ENCODE peak calls at places on chromosomes 12 and 14, in six cellular contexts. D is heart left ventricle, A is breast epithelium, U is adrenal gland, V is cardiac muscle cell, F is astrocyte. E is an unnamed sample.
A peak's percentile ranks its signal among the peaks of the same experiment; 100 is the strongest.

GRCh38 chr14:99320105-99320572 is 48.1 kb upstream of the BCL11B start:
- DNase-seq in D (no peak), A (peak; percentile 14), U (peak; percentile 41), V (peak; percentile 38), F (no peak), E (no peak)

GRCh38 chr14:36511981-36512584 is 7.9 kb downstream of the NKX2-1 start:
- DNase-seq in D (no peak), A (no peak), U (no peak), V (no peak), F (no peak), E (no peak)

GRCh38 chr14:63192085-63192484 is 12.2 kb upstream of the RHOJ start:
- DNase-seq in D (no peak), A (no peak), U (no peak), V (peak; percentile 55), F (no peak), E (no peak)

GRCh38 chr12:117662620-117663395 is 301.4 kb upstream of the NOS1 start:
- DNase-seq in D (no peak), A (no peak), U (no peak), V (no peak), F (no peak), E (no peak)

GRCh38 chr12:64243809-64244208 is 21.7 kb upstream of the KICS2 start:
- DNase-seq in D (no peak), A (no peak), U (no peak), V (no peak), F (no peak), E (no peak)

GRCh38 chr14:100108042-100108825 is 43.0 kb downstream of the EVL start:
- DNase-seq in D (peak; percentile 83), A (peak; percentile 56), U (peak; percentile 84), V (peak; percentile 79), F (peak; percentile 24), E (no peak)

GRCh38 chr12:88556213-88556612 is 24.1 kb downstream of the KITLG start:
- DNase-seq in D (no peak), A (no peak), U (no peak), V (no peak), F (no peak), E (no peak)

GRCh38 chr12:70849265-70849960 is 71.1 kb downstream of the PTPRR start:
- DNase-seq in D (no peak), A (no peak), U (no peak), V (peak; percentile 90), F (peak; percentile 33), E (no peak)

GRCh38 chr12:85425349-85425612 is 145.3 kb downstream of the ALX1 start:
- DNase-seq in D (no peak), A (no peak), U (no peak), V (no peak), F (no peak), E (no peak)

GRCh38 chr12:70117670-70118069 is 125.6 kb upstream of the CNOT2 start:
- DNase-seq in D (no peak), A (no peak), U (no peak), V (no peak), F (no peak), E (no peak)

GRCh38 chr14:73753887-73754880 is 40.0 kb upstream of the PNMA1 start:
- DNase-seq in D (no peak), A (no peak), U (peak; percentile 56), V (peak; percentile 38), F (no peak), E (no peak)

GRCh38 chr14:73757381-73757780 is 43.2 kb upstream of the PNMA1 start:
- DNase-seq in D (no peak), A (no peak), U (no peak), V (no peak), F (no peak), E (no peak)

GRCh38 chr14:73753043-73753886 is 39.1 kb upstream of the PNMA1 start:
- DNase-seq in D (peak; percentile 55), A (no peak), U (peak; percentile 45), V (peak; percentile 57), F (no peak), E (no peak)

GRCh38 chr14:73755434-73756014 is 41.3 kb upstream of the PNMA1 start:
- DNase-seq in D (no peak), A (no peak), U (no peak), V (no peak), F (no peak), E (no peak)

DNA sequence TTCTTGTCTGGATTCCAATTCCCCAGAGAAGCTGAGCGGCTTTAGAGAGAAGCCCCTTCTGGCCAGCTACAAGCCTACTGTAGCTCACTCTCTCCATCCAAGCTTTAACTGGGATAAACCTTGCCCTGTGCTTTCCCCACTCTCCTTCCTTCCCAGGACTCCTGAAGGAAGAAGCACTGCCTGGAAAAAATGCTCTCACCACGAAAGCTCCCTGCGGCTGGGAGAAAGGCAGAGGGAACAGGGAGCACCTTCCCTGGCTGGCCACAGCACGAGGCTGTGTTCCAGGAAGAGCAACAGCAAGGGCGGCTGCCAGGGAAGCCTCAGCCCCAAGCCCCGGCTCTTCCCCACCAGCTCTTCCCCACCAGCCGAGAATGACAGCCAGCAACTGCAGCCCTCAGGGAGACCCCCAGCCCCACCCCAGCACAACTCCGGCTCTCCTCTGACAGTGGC is 40.8 kb upstream of the PNMA1 start:
- DNase-seq in D (no peak), A (peak; percentile 67), U (peak; percentile 44), V (peak; percentile 82), F (peak; percentile 84), E (no peak)
- H3K27ac ChIP-seq in D (peak overlapping the region; percentile 96), A (peak overlapping the region; percentile 96), U (peak overlapping the region; percentile 99), V (peak overlapping the region; percentile 68), F (peak overlapping the region; percentile 62), E (peak overlapping the region; percentile 98)

DNA sequence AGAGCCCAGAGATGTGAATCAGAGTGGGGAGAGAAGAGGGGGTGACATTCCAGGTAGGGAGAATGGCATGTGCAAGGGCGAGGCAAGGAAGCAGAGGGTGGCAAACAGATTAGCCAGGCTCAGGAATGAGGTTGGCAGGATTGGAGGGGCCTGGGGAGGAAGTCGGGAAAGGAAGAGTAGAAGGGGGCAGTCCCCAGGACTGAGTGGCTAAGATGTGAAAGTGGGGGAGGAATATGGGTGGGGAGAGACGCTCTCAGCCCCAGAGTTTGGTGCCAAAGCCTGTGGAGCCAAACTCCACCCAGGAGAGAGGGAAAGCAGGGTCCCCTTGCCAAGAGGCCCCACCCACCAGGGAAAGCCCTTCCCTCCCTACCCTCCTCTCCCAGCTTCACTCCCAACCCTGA is 5.5 kb upstream of the HDAC7 start:
- DNase-seq in D (peak; percentile 49), A (peak; percentile 78), U (no peak), V (no peak), F (no peak), E (peak; percentile 84)
- H3K4me1 ChIP-seq in D (peaks cover 62% of the 10 kb centered on the region), A (peaks cover 40% of the 10 kb centered on the region), U (peaks cover 72% of the 10 kb centered on the region), V (peaks cover 49% of the 10 kb centered on the region), F (peaks cover 23% of the 10 kb centered on the region), E (peaks cover 35% of the 10 kb centered on the region)

GRCh38 chr12:50696931-50697330 is 67.0 kb upstream of the ATF1 start:
- DNase-seq in D (no peak), A (no peak), U (no peak), V (no peak), F (no peak), E (no peak)

GRCh38 chr12:50699940-50700339 is 64.0 kb upstream of the ATF1 start:
- DNase-seq in D (no peak), A (no peak), U (no peak), V (no peak), F (no peak), E (no peak)

DNA sequence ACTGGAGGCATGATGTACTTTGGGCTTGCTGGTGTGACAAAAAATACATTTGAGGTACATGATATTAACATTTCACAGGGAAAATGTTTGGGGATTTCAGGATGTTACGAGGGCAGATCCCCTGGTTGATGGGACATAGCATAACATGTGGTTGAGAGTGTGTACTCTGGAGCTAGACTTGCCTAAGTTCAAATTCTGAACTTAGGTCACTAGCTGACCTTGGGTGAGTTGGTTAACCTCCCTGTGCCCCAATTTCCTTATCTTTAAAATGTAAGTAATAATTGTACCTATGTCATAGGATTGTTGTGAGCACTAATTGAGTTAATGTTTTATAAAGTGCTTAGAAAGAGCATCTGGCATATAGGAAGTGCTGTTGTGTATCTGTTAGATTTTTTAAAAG is 64.8 kb upstream of the ATF1 start:
- DNase-seq in D (no peak), A (no peak), U (no peak), V (no peak), F (no peak), E (no peak)
- H3K36me3 ChIP-seq in D (peaks cover 100% of the 10 kb centered on the region), A (no peaks in the 10 kb centered on the region), U (no peaks in the 10 kb centered on the region), V (peaks cover 74% of the 10 kb centered on the region), F (peaks cover 39% of the 10 kb centered on the region), E (peaks cover 48% of the 10 kb centered on the region)

DNA sequence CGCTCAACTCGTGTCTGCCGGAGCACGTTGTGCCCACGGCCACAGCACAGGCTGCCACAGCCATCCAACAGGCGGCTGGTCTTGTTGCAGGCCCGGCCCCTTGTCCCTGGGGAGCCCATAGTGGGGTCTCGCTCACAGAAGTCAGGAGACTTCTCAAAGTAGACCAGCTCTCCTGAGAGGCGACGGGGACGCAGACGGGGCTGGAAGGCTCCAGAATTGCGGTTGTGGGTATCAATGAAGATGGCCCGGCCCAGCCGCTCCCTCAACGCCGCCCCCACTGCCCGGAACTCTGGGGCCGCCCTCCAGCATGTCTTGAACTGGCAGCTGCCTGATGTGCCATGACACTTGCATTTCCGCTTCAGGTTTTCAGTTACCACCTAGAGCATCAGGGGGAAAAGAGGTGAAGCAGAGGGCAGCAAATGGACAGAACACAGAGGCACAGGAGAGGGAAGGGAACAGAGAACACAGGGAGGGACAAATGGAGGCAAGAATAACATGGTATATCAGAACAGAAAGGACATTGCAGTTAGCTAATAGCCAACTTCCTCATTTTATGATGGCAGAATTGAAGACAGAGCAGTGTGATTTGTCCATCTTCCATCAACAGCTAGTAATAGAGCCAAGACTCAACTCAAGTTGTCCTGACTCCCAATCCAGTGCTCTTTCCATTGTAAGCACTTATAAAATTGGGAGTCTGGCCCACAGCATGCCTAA is 5.2 kb downstream of the WNT10B start:
- DNase-seq in D (no peak), A (no peak), U (no peak), V (no peak), F (no peak), E (no peak)
- H3K27ac ChIP-seq in D (no peak overlapping the region), A (no peak overlapping the region), U (no peak overlapping the region), V (no peak overlapping the region), F (no peak overlapping the region), E (no peak overlapping the region)

GRCh38 chr12:53234236-53234635 is 2.2 kb upstream of the RARG start:
- DNase-seq in D (no peak), A (no peak), U (no peak), V (no peak), F (no peak), E (peak; percentile 76)
- H3K4me1 ChIP-seq in D (peaks cover 18% of the 10 kb centered on the region), A (peaks cover 37% of the 10 kb centered on the region), U (peaks cover 20% of the 10 kb centered on the region), V (peaks cover 25% of the 10 kb centered on the region), F (peaks cover 24% of the 10 kb centered on the region), E (peaks cover 5% of the 10 kb centered on the region)

GRCh38 chr14:76793324-76793723 is 19.4 kb downstream of the ANGEL1 start:
- DNase-seq in D (no peak), A (no peak), U (no peak), V (no peak), F (no peak), E (no peak)
- H3K36me3 ChIP-seq in D (peaks cover 98% of the 10 kb centered on the region), A (peaks cover 11% of the 10 kb centered on the region), U (no peaks in the 10 kb centered on the region), V (peaks cover 37% of the 10 kb centered on the region), F (peaks cover 6% of the 10 kb centered on the region), E (peaks cover 30% of the 10 kb centered on the region)

GRCh38 chr14:75280831-75281690 is 2.4 kb downstream of the FOS start:
- DNase-seq in D (no peak), A (peak; percentile 17), U (peak; percentile 42), V (peak; percentile 70), F (no peak), E (peak; percentile 78)
- H3K27ac ChIP-seq in D (no peak overlapping the region), A (peak overlapping the region; percentile 100), U (peak overlapping the region; percentile 19), V (no peak overlapping the region), F (no peak overlapping the region), E (peak overlapping the region; percentile 32)

GRCh38 chr14:45089813-45090212 is 5.9 kb downstream of the PRPF39 start:
- DNase-seq in D (no peak), A (no peak), U (no peak), V (peak; percentile 6), F (peak; percentile 70), E (no peak)
- H3K4me1 ChIP-seq in D (no peaks in the 10 kb centered on the region), A (peaks cover 14% of the 10 kb centered on the region), U (peaks cover 61% of the 10 kb centered on the region), V (peaks cover 34% of the 10 kb centered on the region), F (peaks cover 15% of the 10 kb centered on the region), E (no peaks in the 10 kb centered on the region)

GRCh38 chr12:6493580-6494350 is at the start of gene NCAPD2:
- DNase-seq in D (peak; percentile 93), A (peak; percentile 95), U (peak; percentile 98), V (peak; percentile 96), F (peak; percentile 88), E (peak; percentile 98)
- H3K36me3 ChIP-seq in D (peaks cover 39% of the 10 kb centered on the region), A (no peaks in the 10 kb centered on the region), U (no peaks in the 10 kb centered on the region), V (peaks cover 25% of the 10 kb centered on the region), F (peaks cover 12% of the 10 kb centered on the region), E (peaks cover 12% of the 10 kb centered on the region)

E was measured in ascending aorta.